ENCODE peak calls at places on chromosomes 16 and 17, in ten cellular contexts. E is stomach; Y is tibial nerve; Z is upper lobe of right lung; H is fibroblast of lung; A is GM23338; V is CD8-positive, alpha-beta T cell; D is uterus; U is CD8-positive, alpha-beta memory T cell; O is psoas muscle. B is an unnamed sample. For H3K4me1, the result is how much of the 10 kb centered on the place peaks cover.

GRCh38 chr17:1789936-1790335 is 28.1 kb downstream of the SERPINF1 start:
- DNase-seq in E (no peak), Y (no peak), D (no peak), U (no peak), H (no peak), A (no peak), O (no peak), V (no peak), Z (no peak), B (no peak)

GRCh38 chr17:42101513-42102292 is 3.4 kb upstream of the ZNF385C start:
- DNase-seq in Y (peak), D (peak), E (peak), O (peak), A (peak), U (no peak), Z (peak), V (no peak), H (peak), B (peak)

GRCh38 chr16:35562471-35562870 is 2103.1 kb downstream of the TP53TG3F start:
- DNase-seq in V (no peak), D (no peak), Z (no peak), E (no peak), A (no peak), U (no peak), Y (no peak), O (no peak), H (no peak), B (no peak)

GRCh38 chr17:14168582-14168981 is 68.1 kb downstream of the CDRT15 start:
- DNase-seq in Y (no peak), U (no peak), Z (no peak), E (no peak), V (no peak), H (no peak), O (no peak), A (no peak), D (no peak), B (no peak)

GRCh38 chr17:50067996-50068395 is 12.1 kb downstream of the ITGA3 start:
- DNase-seq in Y (no peak), E (no peak), V (no peak), O (no peak), H (no peak), A (no peak), D (no peak), U (no peak), Z (no peak), B (no peak)

GRCh38 chr16:22027633-22028032 is 19.7 kb downstream of the MOSMO start:
- DNase-seq in A (no peak), U (no peak), D (no peak), E (no peak), H (no peak), Y (no peak), Z (no peak), O (no peak), V (no peak), B (no peak)

GRCh38 chr17:7836596-7837374 is 2.8 kb downstream of the KDM6B start:
- DNase-seq in Z (peak), V (no peak), Y (peak), H (peak), D (peak), U (peak), O (peak), E (peak), A (peak), B (peak)

GRCh38 chr17:59427425-59427921 is 96.0 kb downstream of the YPEL2 start:
- DNase-seq in O (no peak), E (no peak), V (no peak), A (no peak), Y (no peak), U (no peak), Z (no peak), H (peak), D (no peak), B (peak)

GRCh38 chr17:7755095-7755890 is 37.7 kb downstream of the DNAH2 start:
- DNase-seq in V (no peak), O (no peak), Z (no peak), Y (no peak), E (no peak), H (no peak), A (no peak), D (no peak), U (no peak), B (no peak)

GRCh38 chr17:43171761-43172487 is 910 bp downstream of the NBR1 start:
- DNase-seq in D (no peak), H (peak), Z (no peak), E (no peak), A (peak), U (no peak), V (no peak), Y (no peak), O (no peak), B (peak)

GRCh38 chr17:34377078-34377823 is 14.2 kb upstream of the CCL1 start:
- DNase-seq in O (no peak), Y (no peak), D (no peak), V (no peak), U (no peak), H (no peak), A (no peak), E (no peak), Z (no peak), B (no peak)

GRCh38 chr17:29038511-29039300 is 4.2 kb upstream of the PIPOX start:
- DNase-seq in E (no peak), Y (no peak), H (peak), A (no peak), V (no peak), D (no peak), U (no peak), Z (no peak), O (no peak), B (no peak)

GRCh38 chr17:79970576-79971068 is 65.0 kb downstream of the TBC1D16 start:
- DNase-seq in Y (no peak), D (peak), H (peak), V (no peak), Z (peak), E (peak), A (peak), U (peak), O (no peak), B (no peak)

GRCh38 chr17:8091033-8091687 is 3.6 kb upstream of the ALOX12B start:
- DNase-seq in D (no peak), H (no peak), V (no peak), O (peak), A (no peak), E (no peak), U (no peak), Y (no peak), Z (no peak), B (no peak)

GRCh38 chr16:76222087-76222486 is 55.1 kb upstream of the CNTNAP4 start:
- DNase-seq in H (no peak), Y (no peak), O (no peak), A (no peak), V (no peak), Z (no peak), E (no peak), U (no peak), D (no peak), B (no peak)

GRCh38 chr17:16937431-16937830 is 34.5 kb downstream of the TNFRSF13B start:
- DNase-seq in V (no peak), Z (no peak), U (no peak), E (peak), A (no peak), H (no peak), O (no peak), D (no peak), Y (no peak), B (no peak)

GRCh38 chr17:60102632-60103047 is 23.9 kb upstream of the HEATR6 start:
- DNase-seq in E (no peak), Y (no peak), D (no peak), H (peak), Z (peak), O (peak), U (peak), V (no peak), A (no peak), B (peak)

GRCh38 chr17:78541488-78542237 is 35.5 kb downstream of the DNAH17 start:
- DNase-seq in V (no peak), D (no peak), O (no peak), Z (peak), E (no peak), U (no peak), A (no peak), Y (no peak), H (peak), B (no peak)

GRCh38 chr16:2987286-2987685 is 7.0 kb upstream of the PKMYT1 start:
- DNase-seq in V (no peak), O (no peak), D (no peak), E (no peak), A (no peak), Y (no peak), U (no peak), Z (no peak), H (no peak), B (no peak)

GRCh38 chr16:70163596-70163995 is 10.0 kb upstream of the CLEC18C start:
- DNase-seq in U (no peak), H (no peak), Z (no peak), Y (no peak), V (no peak), A (no peak), D (no peak), O (no peak), E (no peak), B (no peak)

GRCh38 chr17:73485130-73485529 is 159.1 kb downstream of the SDK2 start:
- DNase-seq in A (peak), H (no peak), U (no peak), Y (no peak), V (no peak), O (no peak), D (no peak), E (no peak), Z (no peak), B (no peak)

GRCh38 chr16:69057400-69058378 is 47.8 kb upstream of the HAS3 start:
- DNase-seq in O (peak), D (peak), V (no peak), H (peak), E (no peak), Y (no peak), Z (no peak), U (no peak), A (no peak), B (no peak)

GRCh38 chr16:48901712-48902374 is 291.9 kb upstream of the N4BP1 start:
- DNase-seq in A (peak), U (no peak), Z (no peak), Y (no peak), V (no peak), E (no peak), O (no peak), H (no peak), D (no peak), B (no peak)

GRCh38 chr17:28526381-28526780 is 20.2 kb downstream of the FOXN1 start:
- DNase-seq in H (no peak), U (no peak), Y (no peak), V (no peak), D (no peak), A (no peak), E (no peak), O (no peak), Z (no peak), B (no peak)

GRCh38 chr16:49120631-49121030 is 161.0 kb downstream of the CBLN1 start:
- DNase-seq in Y (no peak), H (no peak), D (no peak), E (no peak), A (no peak), U (no peak), Z (no peak), V (no peak), O (no peak), B (no peak)

GRCh38 chr17:43601280-43602050 is 55.3 kb upstream of the ETV4 start:
- DNase-seq in A (no peak), Z (no peak), D (peak), O (peak), E (no peak), V (no peak), Y (no peak), H (peak), U (no peak), B (no peak)

GRCh38 chr16:86199871-86200700 is 301.1 kb downstream of the IRF8 start:
- DNase-seq in O (no peak), H (peak), Z (no peak), D (no peak), E (no peak), U (no peak), A (no peak), Y (no peak), V (no peak), B (peak)

GRCh38 chr16:55552621-55553020 is 13.9 kb upstream of the CAPNS2 start:
- DNase-seq in Y (no peak), H (peak), D (no peak), U (no peak), V (no peak), E (no peak), O (no peak), A (no peak), Z (no peak), B (peak)

GRCh38 chr17:63762106-63763078 is 11.0 kb downstream of the CCDC47 start:
- DNase-seq in V (no peak), Z (no peak), E (no peak), U (no peak), H (no peak), Y (no peak), A (no peak), O (no peak), D (no peak), B (no peak)

GRCh38 chr16:6146874-6147425 is 1049.4 kb upstream of the EEF2KMT start:
- DNase-seq in D (no peak), H (no peak), A (peak), O (no peak), U (no peak), E (no peak), V (no peak), Z (no peak), Y (no peak), B (no peak)

GRCh38 chr16:80477838-80478237 is 63.0 kb upstream of the DYNLRB2 start:
- DNase-seq in E (no peak), V (no peak), O (no peak), A (no peak), D (no peak), H (no peak), U (no peak), Y (no peak), Z (no peak), B (no peak)

GRCh38 chr17:65100316-65101140 is 36.6 kb upstream of the RGS9 start:
- DNase-seq in A (peak), U (peak), O (peak), Z (peak), V (peak), H (peak), D (peak), E (peak), Y (peak), B (peak)

GRCh38 chr17:52606098-52606497 is 447.6 kb upstream of the CA10 start:
- DNase-seq in Z (no peak), D (no peak), A (no peak), O (no peak), U (no peak), Y (no peak), V (no peak), H (peak), E (no peak), B (no peak)

GRCh38 chr17:2545393-2545792 is 33.7 kb upstream of the METTL16 start:
- DNase-seq in D (no peak), A (no peak), V (no peak), O (no peak), E (peak), H (no peak), Z (peak), U (no peak), Y (no peak), B (no peak)

GRCh38 chr16:53056528-53056881 is 1.7 kb downstream of the CHD9 start:
- DNase-seq in Z (no peak), Y (no peak), A (no peak), H (peak), O (no peak), V (no peak), U (no peak), E (no peak), D (no peak), B (no peak)

GRCh38 chr16:88463411-88463810 is 10.3 kb downstream of the ZFPM1 start:
- DNase-seq in V (no peak), D (no peak), H (no peak), Y (no peak), O (no peak), U (no peak), Z (no peak), A (no peak), E (no peak), B (no peak)

GRCh38 chr16:86490859-86491642 is 19.3 kb upstream of the FOXF1 start:
- DNase-seq in V (no peak), E (no peak), A (no peak), Z (no peak), D (no peak), U (no peak), H (peak), Y (no peak), O (no peak), B (peak)

GRCh38 chr17:59311051-59311468 is 20.4 kb upstream of the YPEL2 start:
- DNase-seq in D (peak), E (peak), H (no peak), U (peak), O (no peak), A (peak), V (no peak), Y (no peak), Z (no peak), B (peak)

GRCh38 chr17:81470944-81471803 is 41.4 kb downstream of the ACTG1 start:
- DNase-seq in H (peak), Z (no peak), E (no peak), A (no peak), Y (no peak), V (no peak), O (no peak), D (no peak), U (no peak), B (no peak)

GRCh38 chr17:81469266-81469665 is 43.3 kb downstream of the ACTG1 start:
- DNase-seq in D (no peak), E (no peak), Z (no peak), Y (no peak), O (no peak), A (no peak), H (no peak), U (no peak), V (no peak), B (no peak)

GRCh38 chr17:81470270-81470943 is 42.2 kb downstream of the ACTG1 start:
- DNase-seq in V (no peak), E (no peak), U (no peak), O (no peak), Y (no peak), Z (no peak), D (no peak), A (no peak), H (no peak), B (no peak)

GRCh38 chr17:81473019-81473418 is 39.6 kb downstream of the ACTG1 start:
- DNase-seq in U (no peak), Y (no peak), V (no peak), E (peak), O (no peak), D (no peak), H (no peak), A (no peak), Z (no peak), B (no peak)

DNA sequence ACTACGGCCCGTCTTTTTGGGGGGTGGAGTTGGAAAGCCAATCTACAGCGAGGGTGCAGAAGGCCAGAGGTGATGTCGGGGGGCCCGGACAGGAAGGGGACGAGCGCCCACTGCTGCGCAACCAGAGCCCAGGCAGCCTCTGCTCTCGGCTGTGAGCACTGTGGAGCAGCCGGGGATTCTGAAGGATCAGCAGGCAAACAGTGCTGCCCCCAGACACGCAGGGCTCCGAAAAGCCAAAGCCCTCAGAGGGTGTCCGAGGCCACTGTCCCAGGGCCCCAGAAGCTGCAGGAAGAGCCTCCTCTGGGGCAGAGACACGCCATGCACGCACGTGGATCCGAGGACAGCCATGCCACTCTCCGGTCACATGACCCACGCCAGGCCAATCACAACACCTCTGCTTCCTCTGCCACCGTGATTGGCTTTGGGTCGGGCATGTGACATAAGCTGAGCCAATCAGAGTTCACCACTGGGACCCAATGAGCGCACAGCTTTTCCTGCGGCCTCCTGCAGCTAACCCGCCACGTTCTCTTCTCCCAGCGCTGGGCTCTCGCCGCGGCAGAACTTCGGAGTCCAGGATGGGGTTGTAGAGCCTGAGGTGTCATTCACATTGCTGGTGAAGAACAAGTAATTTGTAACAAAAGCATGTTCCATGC is 40.7 kb downstream of the ACTG1 start:
- DNase-seq in A (peak), V (no peak), U (no peak), D (peak), Y (peak), Z (no peak), H (peak), E (no peak), O (peak), B (peak)
- H3K4me3 ChIP-seq in A (no peak), V (no peak), U (no peak), D (peak), Y (peak), Z (no peak), H (no peak), E (no peak), O (peak), B (no peak)

GRCh38 chr16:27169511-27170071 is 33.7 kb upstream of the KDM8 start:
- DNase-seq in Y (no peak), D (no peak), U (peak), A (peak), Z (no peak), E (peak), O (no peak), V (peak), H (peak), B (no peak)
- H3K4me1 ChIP-seq in Y (under half), D (under half), U (half or more), A (under half), Z (under half), E (under half), O (under half), V (half or more), H (under half), B (under half)

DNA sequence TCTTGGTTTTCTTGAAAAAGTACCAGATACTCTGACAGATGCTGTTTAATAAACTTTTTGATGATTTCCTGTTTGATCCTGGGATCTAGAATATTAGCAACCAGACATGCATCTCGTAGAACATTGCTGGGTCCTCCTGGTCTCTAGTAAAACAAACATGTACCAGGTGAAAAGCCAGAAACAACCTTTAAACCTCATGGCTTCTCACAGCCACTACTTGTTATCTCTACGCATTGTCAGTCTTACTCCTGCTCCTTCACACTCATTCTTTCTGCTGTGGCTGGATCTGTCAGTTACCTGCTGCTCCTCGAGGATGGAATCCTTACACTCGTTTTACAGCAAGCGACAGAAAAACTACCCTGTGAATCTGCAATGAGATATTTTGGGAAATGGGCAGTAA is 86.5 kb downstream of the VPS53 start:
- DNase-seq in D (no peak), A (no peak), Y (no peak), V (no peak), U (no peak), Z (no peak), H (no peak), E (no peak), O (no peak), B (no peak)
- H3K4me3 ChIP-seq in D (no peak), A (no peak), Y (no peak), V (no peak), U (no peak), Z (no peak), H (no peak), E (no peak), O (no peak), B (no peak)

DNA sequence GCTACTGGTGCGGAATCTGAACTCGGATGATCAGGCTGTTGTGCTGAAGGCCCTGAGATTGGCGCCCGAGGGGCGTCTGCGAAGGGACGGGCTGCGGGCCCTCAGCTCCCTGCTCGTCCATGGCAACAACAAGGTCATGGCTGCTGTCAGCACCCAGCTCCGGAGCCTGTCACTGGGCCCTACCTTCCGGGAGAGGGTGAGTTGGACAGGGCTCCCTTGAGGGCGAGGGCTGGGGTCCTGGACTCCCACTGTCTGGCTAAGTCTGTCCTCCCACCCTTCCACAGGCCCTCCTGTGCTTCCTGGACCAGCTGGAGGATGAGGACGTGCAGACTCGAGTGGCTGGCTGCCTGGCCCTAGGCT is 16.7 kb upstream of the CTCF start:
- DNase-seq in Y (no peak), V (no peak), Z (no peak), D (no peak), E (no peak), U (no peak), H (no peak), A (no peak), O (no peak), B (no peak)
- H3K4me1 ChIP-seq in Y (half or more), V (under half), Z (under half), D (under half), E (under half), U (under half), H (under half), A (under half), O (under half), B (under half)

GRCh38 chr16:57529324-57530103 is 6.9 kb downstream of the CCDC102A start:
- DNase-seq in D (no peak), O (peak), U (no peak), Y (no peak), V (no peak), A (peak), Z (peak), H (no peak), E (no peak), B (no peak)

GRCh38 chr16:57527027-57527426 is 9.3 kb downstream of the CCDC102A start:
- DNase-seq in V (no peak), U (no peak), D (no peak), E (no peak), Y (no peak), A (peak), H (no peak), O (no peak), Z (peak), B (no peak)

GRCh38 chr16:57530104-57530522 is 6.3 kb downstream of the CCDC102A start:
- DNase-seq in A (no peak), H (peak), O (peak), U (peak), V (peak), D (peak), Z (peak), E (no peak), Y (no peak), B (peak)

GRCh38 chr16:57527610-57528360 is 8.6 kb downstream of the CCDC102A start:
- DNase-seq in Y (no peak), H (no peak), D (no peak), O (peak), V (no peak), E (no peak), Z (peak), A (no peak), U (no peak), B (no peak)

GRCh38 chr16:57528499-57529323 is 7.7 kb downstream of the CCDC102A start:
- DNase-seq in H (no peak), D (peak), O (peak), Z (peak), E (peak), A (peak), V (no peak), Y (no peak), U (no peak), B (no peak)
- H3K4me3 ChIP-seq in H (no peak), D (no peak), O (no peak), Z (no peak), E (peak), A (peak), V (no peak), Y (no peak), U (no peak), B (no peak)